ENCODE peak calls at places on chromosomes 11 and 22, in four cellular contexts. M is K562, X is HCT116, T is HepG2. L is an unnamed sample.

GRCh38 chr22:46714550-46714949 is 23.5 kb downstream of the CERK start:
- DNase-seq in M (no peak), X (no peak), T (no peak), L (no peak)

GRCh38 chr22:20980938-20981722 is 967 bp upstream of the LZTR1 start:
- DNase-seq in M (no peak), X (no peak), T (no peak), L (no peak)

GRCh38 chr22:19396934-19397728 is 34.4 kb downstream of the HIRA start:
- DNase-seq in M (peak), X (no peak), T (no peak), L (no peak)

GRCh38 chr11:59102259-59102765 is 4.7 kb upstream of the FAM111B start:
- DNase-seq in M (peak), X (no peak), T (no peak), L (peak)

GRCh38 chr22:36298118-36298517 is 45.2 kb downstream of the APOL1 start:
- DNase-seq in M (no peak), X (no peak), T (no peak), L (no peak)

GRCh38 chr11:17277024-17277584 is 565 bp downstream of the NUCB2 start:
- DNase-seq in M (peak), X (no peak), T (no peak), L (no peak)

GRCh38 chr22:39994566-39995345 is at the start of gene FAM83F:
- DNase-seq in M (no peak), X (peak), T (no peak), L (no peak)

GRCh38 chr11:36684840-36685800 is 87.1 kb upstream of the RAG2 start:
- DNase-seq in M (no peak), X (no peak), T (no peak), L (no peak)

GRCh38 chr11:43458486-43458885 is 99.8 kb downstream of the TTC17 start:
- DNase-seq in M (no peak), X (no peak), T (no peak), L (no peak)

GRCh38 chr22:42604403-42604802 is 10.3 kb downstream of the POLDIP3 start:
- DNase-seq in M (no peak), X (no peak), T (no peak), L (no peak)

GRCh38 chr11:18588297-18589252 is at the start of gene UEVLD:
- DNase-seq in M (peak), X (peak), T (peak), L (peak)

GRCh38 chr11:105937738-105938137 is 84.3 kb downstream of the MSANTD4 start:
- DNase-seq in M (no peak), X (peak), T (no peak), L (no peak)

GRCh38 chr11:74256370-74257133 is 54.9 kb downstream of the P4HA3 start:
- DNase-seq in M (no peak), X (no peak), T (peak), L (no peak)

GRCh38 chr11:67656278-67656922 is 5.9 kb upstream of the ACY3 start:
- DNase-seq in M (peak), X (no peak), T (no peak), L (no peak)

GRCh38 chr11:134634897-134635831 is 223.1 kb upstream of the B3GAT1 start:
- DNase-seq in M (no peak), X (no peak), T (no peak), L (no peak)

GRCh38 chr11:117300301-117300700 is 9.2 kb downstream of the BACE1-AS start:
- DNase-seq in M (no peak), X (no peak), T (peak), L (no peak)

GRCh38 chr22:45007946-45008852 is 1.6 kb downstream of the PHF21B start:
- DNase-seq in M (peak), X (no peak), T (no peak), L (no peak)

GRCh38 chr11:134724779-134725140 is 312.7 kb upstream of the B3GAT1 start:
- DNase-seq in M (no peak), X (no peak), T (no peak), L (no peak)

GRCh38 chr11:17790453-17790852 is 55.9 kb downstream of the KCNC1 start:
- DNase-seq in M (no peak), X (no peak), T (no peak), L (no peak)

GRCh38 chr22:45571089-45571488 is 68.4 kb downstream of the FBLN1 start:
- DNase-seq in M (no peak), X (no peak), T (no peak), L (no peak)

GRCh38 chr22:44389926-44390925 is 77.5 kb upstream of the SHISAL1 start:
- DNase-seq in M (no peak), X (no peak), T (no peak), L (no peak)

GRCh38 chr11:9099617-9100016 is 8.2 kb upstream of the SCUBE2 start:
- DNase-seq in M (peak), X (no peak), T (no peak), L (no peak)

GRCh38 chr22:42315392-42315756 is 44.9 kb upstream of the TCF20 start:
- DNase-seq in M (no peak), X (no peak), T (no peak), L (no peak)

GRCh38 chr11:100863080-100863581 is 176.0 kb downstream of the ARHGAP42 start:
- DNase-seq in M (peak), X (no peak), T (no peak), L (no peak)

GRCh38 chr11:11167806-11168205 is 185.2 kb downstream of the CSNK2A3 start:
- DNase-seq in M (no peak), X (no peak), T (no peak), L (no peak)

GRCh38 chr11:11163669-11164377 is 189.2 kb downstream of the CSNK2A3 start:
- DNase-seq in M (no peak), X (no peak), T (no peak), L (no peak)

GRCh38 chr11:11163256-11163655 is 189.8 kb downstream of the CSNK2A3 start:
- DNase-seq in M (peak), X (peak), T (peak), L (no peak)
- TF ChIP-seq CTCF in M (peak), X (no peak), T (no peak), L (peak)

GRCh38 chr11:73249304-73249703 is 22.8 kb upstream of the P2RY6 start:
- DNase-seq in M (no peak), X (no peak), T (no peak), L (no peak)
- TF ChIP-seq TCF7L2 in M (no peak), X (no peak), T (no peak), L (no peak)

GRCh38 chr11:128213461-128213860 is 373.9 kb downstream of the ETS1 start:
- DNase-seq in M (no peak), X (no peak), T (no peak), L (no peak)

GRCh38 chr11:128207861-128208321 is 379.5 kb downstream of the ETS1 start:
- DNase-seq in M (no peak), X (peak), T (no peak), L (peak)

GRCh38 chr11:128212324-128212723 is 375.0 kb downstream of the ETS1 start:
- DNase-seq in M (no peak), X (no peak), T (no peak), L (no peak)

GRCh38 chr11:128208329-128209220 is 378.8 kb downstream of the ETS1 start:
- DNase-seq in M (no peak), X (peak), T (no peak), L (no peak)

DNA sequence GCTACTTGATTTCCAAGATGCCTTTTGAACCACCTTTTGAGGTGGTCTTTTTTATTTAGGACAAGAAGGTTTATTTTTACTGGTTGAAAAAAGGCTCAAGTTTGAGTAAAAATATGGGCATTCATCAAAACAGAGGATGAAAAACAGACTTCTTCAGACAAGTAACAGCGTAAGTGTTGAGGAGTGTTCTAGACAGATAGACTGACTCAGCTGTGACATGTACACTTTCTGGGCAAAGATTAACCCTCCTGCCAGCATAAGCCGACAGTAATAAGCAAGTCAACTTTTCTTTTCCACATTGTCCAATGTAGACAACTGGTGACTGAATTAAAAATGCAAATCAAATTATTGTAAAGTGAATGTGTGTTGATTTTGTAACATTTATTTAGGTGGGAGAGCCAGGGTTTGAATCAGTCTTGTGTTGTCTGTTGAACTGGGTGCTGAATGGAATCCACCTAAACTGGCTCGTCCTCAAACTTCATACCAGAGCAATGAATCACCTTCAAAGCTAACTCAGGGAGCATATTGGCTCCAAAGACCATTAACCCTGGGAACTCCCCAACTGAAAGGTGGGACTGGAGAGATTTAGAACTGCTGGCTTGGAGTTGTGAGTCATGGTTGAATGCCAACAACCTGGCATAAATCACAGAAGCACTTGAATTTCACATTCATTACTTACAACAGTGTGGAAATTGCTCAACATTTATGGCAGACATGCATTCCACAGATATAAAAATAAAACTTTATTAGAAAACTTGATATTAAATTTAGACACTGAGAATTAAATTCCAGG is 377.0 kb downstream of the ETS1 start:
- DNase-seq in M (peak), X (peak), T (peak), L (peak)
- H3K27ac ChIP-seq in M (no peak), X (peak), T (no peak), L (peak)

DNA sequence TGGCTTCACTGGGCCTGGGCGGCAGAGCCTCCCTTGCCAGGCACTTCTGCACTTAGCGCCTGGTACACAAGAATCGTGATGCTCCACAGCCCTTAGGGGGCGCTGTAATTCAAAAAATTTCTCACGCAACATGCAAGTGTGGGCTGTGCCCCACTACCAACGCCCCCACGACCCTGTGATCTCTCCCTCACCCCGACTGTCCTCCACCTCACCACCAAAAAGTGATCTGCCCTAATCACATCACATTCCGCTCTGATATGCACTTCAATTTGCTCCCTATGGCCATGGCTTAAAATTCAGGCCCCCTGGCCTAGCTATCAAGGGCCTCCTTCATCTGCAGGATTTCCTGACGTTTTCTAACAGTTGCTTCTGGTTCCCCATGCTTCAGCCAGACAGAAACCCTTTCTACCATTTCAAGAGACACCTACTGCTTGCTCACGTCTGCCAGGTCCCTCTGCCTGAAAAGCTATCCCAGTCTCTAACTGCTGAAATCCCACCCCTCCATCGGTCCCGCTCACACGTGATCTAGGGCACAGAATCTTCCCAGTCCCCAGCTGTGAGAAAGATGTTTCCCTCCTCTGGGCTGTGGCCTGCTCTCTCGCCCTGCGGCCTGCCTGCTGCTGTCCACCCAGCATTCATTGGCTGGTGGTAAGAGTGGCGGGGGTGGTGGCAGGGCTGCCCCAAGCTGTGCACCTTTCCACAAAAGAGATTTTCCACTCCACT is 27.9 kb upstream of the LRRC32 start:
- DNase-seq in M (peak), X (peak), T (no peak), L (no peak)
- TF ChIP-seq CTCF in M (peak), X (no peak), T (peak), L (no peak)

DNA sequence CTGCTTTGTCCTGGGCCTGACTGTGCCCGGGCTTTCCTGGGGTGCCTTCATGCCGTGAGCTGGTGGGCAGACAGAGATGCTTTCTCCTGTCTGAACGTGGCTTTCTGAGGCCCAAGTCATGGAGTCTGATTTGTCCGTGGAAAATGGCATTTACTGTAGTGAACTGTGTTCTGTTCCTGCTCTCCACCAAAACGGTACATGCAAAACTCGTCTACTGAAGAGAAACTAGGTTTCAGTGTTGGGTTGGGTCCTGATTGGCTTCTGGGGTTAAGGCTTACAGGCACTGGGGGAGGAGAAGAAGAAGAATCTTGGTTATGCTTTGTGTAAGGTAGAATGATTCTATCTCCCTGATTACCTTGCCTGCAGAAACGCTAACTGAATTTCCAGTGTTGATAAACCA is 541.7 kb downstream of the NTM start:
- DNase-seq in M (no peak), X (no peak), T (no peak), L (no peak)
- TF ChIP-seq TCF7L2 in M (no peak), X (no peak), T (no peak), L (no peak)

DNA sequence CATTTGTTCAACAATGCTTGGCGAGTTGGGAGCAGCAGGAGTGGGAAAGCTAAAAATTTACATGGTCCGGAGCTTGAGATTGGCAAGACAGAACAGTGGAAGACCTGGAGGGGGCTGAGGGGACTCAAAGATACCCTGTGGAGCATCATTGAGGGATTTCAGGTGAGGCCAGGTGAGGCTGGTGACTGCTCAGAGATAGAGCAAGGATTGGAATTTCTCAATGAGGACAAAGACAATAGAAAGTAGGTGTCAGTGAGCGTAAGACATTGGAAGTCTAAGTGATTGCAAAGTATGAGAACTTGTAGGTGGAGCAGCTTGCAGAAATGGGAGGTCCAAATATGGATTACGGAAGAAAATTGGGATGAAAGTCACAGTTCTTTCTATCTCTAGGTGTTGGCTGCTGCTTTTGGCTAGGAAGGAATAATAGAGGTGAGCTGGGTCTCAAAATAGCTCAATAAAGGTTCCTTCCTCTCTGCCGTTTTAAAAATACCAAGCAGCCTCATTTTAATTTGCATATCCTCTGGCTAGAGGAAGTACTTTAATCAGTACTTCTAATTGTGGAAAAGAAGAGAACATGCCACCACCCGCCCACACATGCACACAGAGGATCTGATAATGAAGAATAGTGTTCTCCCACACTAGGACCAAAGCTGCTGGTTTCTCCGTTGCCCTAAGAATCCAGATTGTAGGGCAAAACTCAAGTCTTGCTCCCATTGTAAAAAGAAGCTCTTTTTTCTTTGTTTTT is 41.8 kb upstream of the SORL1-AS1 start:
- DNase-seq in M (no peak), X (no peak), T (no peak), L (no peak)
- H3K27ac ChIP-seq in M (no peak), X (no peak), T (no peak), L (no peak)

GRCh38 chr22:38704568-38705234 is 1.0 kb upstream of the GTPBP1 start:
- DNase-seq in M (peak), X (no peak), T (peak), L (no peak)

GRCh38 chr22:38706885-38707180 is 1.1 kb downstream of the GTPBP1 start:
- DNase-seq in M (no peak), X (no peak), T (no peak), L (no peak)

GRCh38 chr22:38706101-38706884 is 549 bp downstream of the GTPBP1 start:
- DNase-seq in M (no peak), X (no peak), T (no peak), L (no peak)

GRCh38 chr22:38707346-38707745 is 1.6 kb downstream of the GTPBP1 start:
- DNase-seq in M (peak), X (no peak), T (peak), L (peak)

DNA sequence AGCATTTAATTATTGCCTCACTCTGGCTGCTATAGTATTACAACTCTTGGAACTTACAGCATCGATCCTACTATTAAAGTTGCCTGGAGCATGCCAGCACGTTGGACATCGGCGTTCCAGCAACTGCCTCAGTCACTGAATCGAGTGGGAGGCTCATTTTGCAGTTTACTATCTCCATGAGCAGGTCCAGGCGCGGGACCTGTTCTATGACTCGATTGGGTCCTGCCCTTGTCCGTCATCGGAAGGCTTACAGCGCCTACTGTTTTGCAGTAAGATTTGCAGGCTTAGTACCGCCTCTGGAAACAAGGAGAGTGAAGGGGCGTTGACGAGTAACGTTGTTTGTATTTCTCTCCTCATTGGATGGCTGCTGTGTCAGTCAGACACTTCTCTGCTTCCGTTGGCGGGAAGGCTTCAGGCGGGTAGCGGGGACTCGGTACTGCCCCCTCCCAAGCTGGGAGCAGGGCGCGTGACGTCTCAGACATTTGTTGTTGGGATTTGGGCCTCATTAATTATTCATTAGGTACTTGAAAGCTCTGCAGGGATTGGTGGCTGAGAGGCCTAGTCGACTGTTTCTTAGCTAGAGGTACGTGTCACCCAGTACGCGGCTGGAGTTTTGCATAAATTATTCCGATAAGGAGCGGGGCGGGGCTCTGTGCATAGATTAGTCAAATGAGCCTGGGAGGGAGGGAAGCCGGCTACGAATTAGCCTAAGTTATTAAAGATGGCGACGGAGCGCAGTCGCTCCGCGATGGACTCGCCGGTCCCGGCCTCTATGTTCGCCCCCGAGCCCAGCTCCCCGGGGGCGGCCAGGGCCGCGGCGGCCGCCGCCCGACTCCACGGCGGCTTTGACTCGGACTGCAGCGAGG is at the start of gene GTPBP1:
- DNase-seq in M (peak), X (peak), T (peak), L (peak)
- TF ChIP-seq CTCF in M (no peak), X (no peak), T (peak), L (no peak)

L was measured in Panc1.